ENCODE peak calls at places on chromosomes 7 and 10, in seven cellular contexts. S, N, D, I, O, P and C are unnamed samples.

GRCh38 chr10:119253433-119254174 is 46.2 kb downstream of the GRK5 start:
- DNase-seq in S (no peak), N (no peak), D (no peak), I (peak), O (peak), P (peak), C (peak)

GRCh38 chr10:119176166-119176565 is 2.4 kb downstream of the PRDX3 start:
- DNase-seq in S (no peak), N (no peak), D (no peak), I (no peak), O (no peak), P (no peak), C (peak)

GRCh38 chr7:53657586-53657985 is 622.2 kb downstream of the POM121L12 start:
- DNase-seq in S (no peak), N (no peak), D (no peak), I (no peak), O (peak), P (no peak), C (no peak)

GRCh38 chr7:117116221-117116620 is 162.9 kb downstream of the ST7 start:
- DNase-seq in S (no peak), N (no peak), D (no peak), I (no peak), O (no peak), P (no peak), C (no peak)

GRCh38 chr7:43044521-43044920 is 67.9 kb upstream of the HECW1 start:
- DNase-seq in S (no peak), N (no peak), D (no peak), I (no peak), O (no peak), P (no peak), C (no peak)

GRCh38 chr10:125151824-125152634 is 8.3 kb downstream of the CTBP2 start:
- DNase-seq in S (no peak), N (no peak), D (no peak), I (peak), O (no peak), P (no peak), C (peak)

GRCh38 chr10:87864497-87865059 is 1.2 kb downstream of the PTEN start:
- DNase-seq in S (no peak), N (no peak), D (no peak), I (no peak), O (no peak), P (peak), C (no peak)

GRCh38 chr10:77643795-77644468 is 6.3 kb upstream of the KCNMA1 start:
- DNase-seq in S (no peak), N (no peak), D (no peak), I (peak), O (peak), P (no peak), C (peak)

GRCh38 chr7:155232911-155233702 is 64.6 kb upstream of the INSIG1 start:
- DNase-seq in S (no peak), N (no peak), D (no peak), I (no peak), O (no peak), P (no peak), C (no peak)

GRCh38 chr7:68224041-68224534 is 1227.5 kb downstream of the TYW1 start:
- DNase-seq in S (no peak), N (no peak), D (no peak), I (no peak), O (no peak), P (peak), C (no peak)

GRCh38 chr10:101330236-101331225 is 23.4 kb upstream of the BTRC start:
- DNase-seq in S (no peak), N (no peak), D (no peak), I (no peak), O (peak), P (peak), C (no peak)

GRCh38 chr7:84176716-84177115 is 17.9 kb downstream of the SEMA3A start:
- DNase-seq in S (no peak), N (no peak), D (no peak), I (no peak), O (peak), P (peak), C (no peak)

GRCh38 chr10:71078454-71079145 is 133.8 kb upstream of the UNC5B start:
- DNase-seq in S (no peak), N (no peak), D (no peak), I (peak), O (no peak), P (no peak), C (no peak)

GRCh38 chr10:12396567-12396966 is 47.2 kb downstream of the CAMK1D start:
- DNase-seq in S (no peak), N (no peak), D (no peak), I (no peak), O (no peak), P (no peak), C (no peak)

GRCh38 chr10:111344804-111345203 is 268.0 kb downstream of the ADRA2A start:
- DNase-seq in S (no peak), N (no peak), D (no peak), I (no peak), O (no peak), P (no peak), C (no peak)

GRCh38 chr7:80145780-80146422 is 11.3 kb downstream of the GNAI1 start:
- DNase-seq in S (no peak), N (no peak), D (no peak), I (no peak), O (no peak), P (no peak), C (peak)

GRCh38 chr7:2870471-2870941 is 26.4 kb upstream of the GNA12 start:
- DNase-seq in S (no peak), N (peak), D (peak), I (peak), O (peak), P (no peak), C (peak)

GRCh38 chr10:44385423-44385725 is 477 bp upstream of the CXCL12 start:
- DNase-seq in S (no peak), N (no peak), D (no peak), I (no peak), O (no peak), P (no peak), C (no peak)

GRCh38 chr10:128959746-128960145 is 507.3 kb upstream of the MGMT start:
- DNase-seq in S (no peak), N (no peak), D (no peak), I (no peak), O (no peak), P (no peak), C (no peak)

GRCh38 chr7:116671681-116672595 is at the start of gene MET:
- DNase-seq in S (no peak), N (no peak), D (no peak), I (peak), O (peak), P (peak), C (peak)

GRCh38 chr10:113020838-113021237 is 70.8 kb downstream of the TCF7L2 start:
- DNase-seq in S (no peak), N (no peak), D (no peak), I (no peak), O (no peak), P (no peak), C (no peak)

GRCh38 chr10:132154440-132154839 is 32.3 kb upstream of the DPYSL4 start:
- DNase-seq in S (no peak), N (no peak), D (no peak), I (no peak), O (no peak), P (no peak), C (no peak)

GRCh38 chr7:155299539-155300202 is 2.0 kb downstream of the INSIG1 start:
- DNase-seq in S (no peak), N (no peak), D (peak), I (peak), O (no peak), P (no peak), C (peak)

GRCh38 chr7:87878208-87878735 is 2.0 kb downstream of the DBF4 start:
- DNase-seq in S (no peak), N (no peak), D (no peak), I (no peak), O (no peak), P (no peak), C (no peak)

GRCh38 chr10:91689731-91690168 is 56.9 kb upstream of the PPP1R3C start:
- DNase-seq in S (no peak), N (no peak), D (no peak), I (no peak), O (no peak), P (no peak), C (no peak)

GRCh38 chr10:97002670-97003069 is 170.6 kb downstream of the LCOR start:
- DNase-seq in S (no peak), N (no peak), D (no peak), I (no peak), O (no peak), P (no peak), C (no peak)

GRCh38 chr10:102247724-102248123 is 2.4 kb downstream of the GBF1 start:
- DNase-seq in S (no peak), N (no peak), D (no peak), I (no peak), O (no peak), P (no peak), C (no peak)

GRCh38 chr10:63464402-63465292 is 1.1 kb downstream of the JMJD1C start:
- DNase-seq in S (no peak), N (no peak), D (no peak), I (no peak), O (peak), P (no peak), C (peak)

GRCh38 chr7:75955293-75955938 is 39.0 kb downstream of the TMEM120A start:
- DNase-seq in S (no peak), N (no peak), D (no peak), I (no peak), O (no peak), P (no peak), C (no peak)

GRCh38 chr7:79241288-79242055 is 212.0 kb downstream of the MAGI2 start:
- DNase-seq in S (no peak), N (no peak), D (no peak), I (no peak), O (no peak), P (no peak), C (no peak)

GRCh38 chr7:142443614-142444013 is 185.8 kb upstream of the PRSS58 start:
- DNase-seq in S (no peak), N (no peak), D (no peak), I (no peak), O (no peak), P (no peak), C (no peak)

GRCh38 chr7:76397409-76398183 is 11.9 kb downstream of the SSC4D start:
- DNase-seq in S (peak), N (peak), D (peak), I (peak), O (peak), P (peak), C (no peak)

GRCh38 chr10:117364121-117364960 is 10.9 kb downstream of the PDZD8 start:
- DNase-seq in S (no peak), N (no peak), D (no peak), I (no peak), O (no peak), P (no peak), C (no peak)

GRCh38 chr10:123717336-123717735 is 51.2 kb downstream of the GPR26 start:
- DNase-seq in S (no peak), N (no peak), D (no peak), I (no peak), O (no peak), P (no peak), C (no peak)

GRCh38 chr7:1200045-1200444 is 32.6 kb upstream of the UNCX start:
- DNase-seq in S (no peak), N (no peak), D (no peak), I (no peak), O (no peak), P (no peak), C (peak)

GRCh38 chr10:80090120-80090519 is 11.7 kb downstream of the TMEM254 start:
- DNase-seq in S (no peak), N (no peak), D (no peak), I (no peak), O (no peak), P (no peak), C (no peak)

GRCh38 chr10:12719365-12719764 is 282.1 kb downstream of the CCDC3 start:
- DNase-seq in S (no peak), N (no peak), D (no peak), I (peak), O (peak), P (no peak), C (no peak)